ENCODE peak calls at places on chromosomes 13 and 19, in six cellular contexts. One of them, this sample, is unnamed.
A peak's percentile ranks its signal among the peaks of the same experiment; 100 is the strongest.

GRCh38 chr13:35978607-35979316 is 152.4 kb downstream of the DCLK1 start:
- DNase-seq in H7: peak; percentile 66
- DNase-seq in left ventricle myocardium inferior: no peak
- DNase-seq in OCI-LY7: peak; percentile 20
- DNase-seq in HEK293T: peak; percentile 31
- DNase-seq in A172: peak; percentile 62
- DNase-seq in this sample: peak; percentile 85

GRCh38 chr13:50645092-50645491 is 198.4 kb downstream of the DLEU7 start:
- DNase-seq in OCI-LY7: no peak
- DNase-seq in H7: no peak
- DNase-seq in A172: peak; percentile 28
- DNase-seq in left ventricle myocardium inferior: no peak
- DNase-seq in HEK293T: no peak
- DNase-seq in this sample: peak; percentile 46

GRCh38 chr19:6528544-6529121 is 2.2 kb upstream of the TNFSF9 start:
- DNase-seq in left ventricle myocardium inferior: peak; percentile 74
- DNase-seq in H7: peak; percentile 76
- DNase-seq in HEK293T: no peak
- DNase-seq in OCI-LY7: peak; percentile 82
- DNase-seq in A172: no peak
- DNase-seq in this sample: no peak

GRCh38 chr19:18131841-18132596 is 20.9 kb upstream of the PIK3R2 start:
- DNase-seq in A172: no peak
- DNase-seq in left ventricle myocardium inferior: no peak
- DNase-seq in H7: peak; percentile 92
- DNase-seq in HEK293T: no peak
- DNase-seq in OCI-LY7: no peak
- DNase-seq in this sample: no peak

GRCh38 chr19:5436101-5436947 is 18.9 kb upstream of the ZNRF4 start:
- DNase-seq in H7: peak; percentile 100
- DNase-seq in HEK293T: peak; percentile 99
- DNase-seq in OCI-LY7: no peak
- DNase-seq in A172: peak; percentile 68
- DNase-seq in left ventricle myocardium inferior: no peak
- DNase-seq in this sample: peak; percentile 69

GRCh38 chr19:46537136-46538097 is 41.8 kb upstream of the PNMA8B start:
- DNase-seq in left ventricle myocardium inferior: peak; percentile 62
- DNase-seq in A172: peak; percentile 7
- DNase-seq in HEK293T: peak; percentile 75
- DNase-seq in OCI-LY7: peak; percentile 56
- DNase-seq in H7: peak; percentile 75
- DNase-seq in this sample: peak; percentile 75

GRCh38 chr19:55257461-55258411 is 1.1 kb downstream of the PPP6R1 start:
- DNase-seq in A172: no peak
- DNase-seq in H7: peak; percentile 81
- DNase-seq in OCI-LY7: peak; percentile 47
- DNase-seq in HEK293T: peak; percentile 25
- DNase-seq in left ventricle myocardium inferior: no peak
- DNase-seq in this sample: peak; percentile 55

GRCh38 chr19:42216653-42217521 is 590 bp downstream of the DEDD2 start:
- DNase-seq in H7: peak; percentile 93
- DNase-seq in left ventricle myocardium inferior: peak; percentile 46
- DNase-seq in A172: peak; percentile 22
- DNase-seq in OCI-LY7: peak; percentile 69
- DNase-seq in HEK293T: peak; percentile 44
- DNase-seq in this sample: peak; percentile 69

GRCh38 chr19:38290631-38291147 is 13.4 kb upstream of the C19orf33 start:
- DNase-seq in HEK293T: no peak
- DNase-seq in A172: peak; percentile 84
- DNase-seq in left ventricle myocardium inferior: no peak
- DNase-seq in OCI-LY7: no peak
- DNase-seq in H7: no peak
- DNase-seq in this sample: peak; percentile 90